ENCODE peak calls at places on chromosomes 2 and 18, in five cellular contexts. One of them, this sample, is unnamed.

GRCh38 chr2:117814417-117815264 is at the start of gene DDX18:
- DNase-seq in H7: peak
- DNase-seq in CD8-positive, alpha-beta T cell: peak
- DNase-seq in cardiac muscle cell: peak
- DNase-seq in fibroblast of pulmonary artery: peak
- DNase-seq in this sample: peak

GRCh38 chr2:136582631-136583205 is 182.6 kb upstream of the THSD7B start:
- DNase-seq in H7: peak
- DNase-seq in CD8-positive, alpha-beta T cell: no peak
- DNase-seq in cardiac muscle cell: peak
- DNase-seq in fibroblast of pulmonary artery: peak
- DNase-seq in this sample: no peak

GRCh38 chr2:191950132-191950885 is 103.4 kb upstream of the CAVIN2 start:
- DNase-seq in H7: no peak
- DNase-seq in CD8-positive, alpha-beta T cell: no peak
- DNase-seq in cardiac muscle cell: no peak
- DNase-seq in fibroblast of pulmonary artery: peak
- DNase-seq in this sample: no peak

GRCh38 chr2:5618271-5618670 is 73.9 kb upstream of the SOX11 start:
- DNase-seq in H7: no peak
- DNase-seq in CD8-positive, alpha-beta T cell: no peak
- DNase-seq in cardiac muscle cell: no peak
- DNase-seq in fibroblast of pulmonary artery: no peak
- DNase-seq in this sample: no peak

GRCh38 chr2:501130-501529 is 176.1 kb downstream of the TMEM18 start:
- DNase-seq in H7: peak
- DNase-seq in CD8-positive, alpha-beta T cell: no peak
- DNase-seq in cardiac muscle cell: no peak
- DNase-seq in fibroblast of pulmonary artery: no peak
- DNase-seq in this sample: no peak

GRCh38 chr2:134178109-134178877 is 75.6 kb upstream of the MGAT5 start:
- DNase-seq in H7: no peak
- DNase-seq in CD8-positive, alpha-beta T cell: no peak
- DNase-seq in cardiac muscle cell: no peak
- DNase-seq in fibroblast of pulmonary artery: peak
- DNase-seq in this sample: no peak

GRCh38 chr18:3985664-3986063 is 469.4 kb downstream of the DLGAP1 start:
- DNase-seq in H7: no peak
- DNase-seq in CD8-positive, alpha-beta T cell: no peak
- DNase-seq in cardiac muscle cell: no peak
- DNase-seq in fibroblast of pulmonary artery: peak
- DNase-seq in this sample: no peak

GRCh38 chr2:176139621-176140020 is 10.1 kb downstream of the HOXD8 start:
- DNase-seq in H7: peak
- DNase-seq in CD8-positive, alpha-beta T cell: no peak
- DNase-seq in cardiac muscle cell: no peak
- DNase-seq in fibroblast of pulmonary artery: no peak
- DNase-seq in this sample: no peak

GRCh38 chr2:32284321-32284720 is 6.6 kb downstream of the YIPF4 start:
- DNase-seq in H7: no peak
- DNase-seq in CD8-positive, alpha-beta T cell: no peak
- DNase-seq in cardiac muscle cell: no peak
- DNase-seq in fibroblast of pulmonary artery: peak
- DNase-seq in this sample: no peak

GRCh38 chr18:79518028-79518682 is 122.4 kb downstream of the NFATC1 start:
- DNase-seq in H7: peak
- DNase-seq in CD8-positive, alpha-beta T cell: no peak
- DNase-seq in cardiac muscle cell: no peak
- DNase-seq in fibroblast of pulmonary artery: no peak
- DNase-seq in this sample: no peak

GRCh38 chr18:79515944-79516351 is 120.2 kb downstream of the NFATC1 start:
- DNase-seq in H7: peak
- DNase-seq in CD8-positive, alpha-beta T cell: no peak
- DNase-seq in cardiac muscle cell: no peak
- DNase-seq in fibroblast of pulmonary artery: no peak
- DNase-seq in this sample: no peak

GRCh38 chr18:79517322-79517721 is 121.6 kb downstream of the NFATC1 start:
- DNase-seq in H7: peak
- DNase-seq in CD8-positive, alpha-beta T cell: no peak
- DNase-seq in cardiac muscle cell: no peak
- DNase-seq in fibroblast of pulmonary artery: no peak
- DNase-seq in this sample: no peak

GRCh38 chr18:79515331-79515730 is 119.6 kb downstream of the NFATC1 start:
- DNase-seq in H7: peak
- DNase-seq in CD8-positive, alpha-beta T cell: no peak
- DNase-seq in cardiac muscle cell: no peak
- DNase-seq in fibroblast of pulmonary artery: no peak
- DNase-seq in this sample: no peak

DNA sequence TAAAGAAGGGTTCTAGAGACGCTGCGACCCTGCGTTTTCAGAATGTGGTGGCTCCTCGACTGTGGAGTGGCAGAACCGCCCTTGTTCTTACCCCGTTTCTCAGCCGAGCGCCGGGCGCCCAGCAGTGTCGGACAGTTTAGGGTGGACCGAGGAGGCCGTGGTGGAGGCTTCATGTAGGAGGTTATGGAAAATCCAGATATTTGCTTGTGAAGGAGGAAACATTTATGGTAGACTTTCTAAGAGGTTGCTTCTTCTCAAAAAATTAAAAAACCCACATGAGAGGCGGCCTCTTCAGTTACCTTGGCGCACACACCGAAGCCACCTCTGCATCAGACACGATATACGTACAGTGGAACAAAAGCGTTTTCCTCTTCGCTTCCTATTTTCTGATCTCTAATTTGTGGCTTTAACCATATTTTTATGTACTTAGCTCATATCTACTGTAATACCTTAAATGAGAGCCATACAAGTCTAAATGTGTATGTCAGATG is 120.8 kb downstream of the NFATC1 start:
- DNase-seq in H7: peak
- DNase-seq in CD8-positive, alpha-beta T cell: no peak
- DNase-seq in cardiac muscle cell: no peak
- DNase-seq in fibroblast of pulmonary artery: no peak
- DNase-seq in this sample: no peak
- H3K4me3 ChIP-seq in H7: no peak
- H3K4me3 ChIP-seq in CD8-positive, alpha-beta T cell: peak
- H3K4me3 ChIP-seq in cardiac muscle cell: no peak
- H3K4me3 ChIP-seq in fibroblast of pulmonary artery: no peak
- H3K4me3 ChIP-seq in this sample: no peak

DNA sequence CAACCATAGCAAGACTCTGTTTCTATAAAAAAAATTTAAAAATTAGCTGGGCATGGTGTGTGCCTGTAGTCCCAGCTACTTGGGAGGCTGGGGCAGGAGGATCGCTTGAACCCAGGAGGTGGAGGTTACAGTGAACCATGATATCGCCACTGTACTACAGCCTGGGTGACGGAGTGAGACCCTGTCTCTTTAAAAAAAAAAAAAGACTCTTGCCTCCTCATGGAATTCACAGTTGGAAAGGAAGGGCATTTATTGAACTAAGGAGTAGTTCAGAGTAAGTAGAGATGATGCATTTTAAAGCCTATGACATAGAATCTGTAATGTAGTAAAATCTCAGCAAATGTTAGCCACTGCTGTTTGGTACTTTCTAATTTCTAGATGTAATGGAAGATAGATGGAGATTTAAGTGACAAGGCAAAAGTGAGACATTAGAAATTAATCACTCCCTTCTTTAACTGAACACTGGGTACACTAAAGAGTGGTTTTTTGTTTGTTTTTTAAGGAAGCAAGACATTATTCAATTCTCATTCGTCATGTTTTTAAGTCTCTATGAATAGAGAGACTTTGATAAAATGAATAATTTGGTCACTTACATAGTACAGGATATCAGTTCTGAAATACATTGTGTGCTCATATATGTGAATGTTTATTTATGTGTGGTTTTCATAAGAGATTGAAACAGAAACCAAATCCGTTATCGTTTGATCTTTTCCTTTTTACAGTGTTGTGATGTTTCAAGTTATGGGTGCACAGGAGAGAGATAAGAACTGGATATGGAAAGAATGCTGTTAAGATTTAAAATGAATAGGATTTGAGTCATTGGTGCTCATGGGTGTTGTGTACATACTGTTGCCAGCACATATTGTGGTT is 186.1 kb upstream of the STON1 start:
- DNase-seq in H7: no peak
- DNase-seq in CD8-positive, alpha-beta T cell: no peak
- DNase-seq in cardiac muscle cell: no peak
- DNase-seq in fibroblast of pulmonary artery: peak
- DNase-seq in this sample: peak
- H3K4me3 ChIP-seq in H7: no peak
- H3K4me3 ChIP-seq in CD8-positive, alpha-beta T cell: peak
- H3K4me3 ChIP-seq in cardiac muscle cell: no peak
- H3K4me3 ChIP-seq in fibroblast of pulmonary artery: peak
- H3K4me3 ChIP-seq in this sample: peak

GRCh38 chr2:45862843-45863242 is 211.4 kb downstream of the PRKCE start:
- DNase-seq in H7: no peak
- DNase-seq in CD8-positive, alpha-beta T cell: no peak
- DNase-seq in cardiac muscle cell: no peak
- DNase-seq in fibroblast of pulmonary artery: no peak
- DNase-seq in this sample: no peak

GRCh38 chr2:45857206-45857605 is 205.7 kb downstream of the PRKCE start:
- DNase-seq in H7: no peak
- DNase-seq in CD8-positive, alpha-beta T cell: no peak
- DNase-seq in cardiac muscle cell: no peak
- DNase-seq in fibroblast of pulmonary artery: no peak
- DNase-seq in this sample: no peak

GRCh38 chr2:45857848-45858520 is 206.5 kb downstream of the PRKCE start:
- DNase-seq in H7: no peak
- DNase-seq in CD8-positive, alpha-beta T cell: no peak
- DNase-seq in cardiac muscle cell: no peak
- DNase-seq in fibroblast of pulmonary artery: no peak
- DNase-seq in this sample: no peak

GRCh38 chr2:45859682-45860081 is 208.2 kb downstream of the PRKCE start:
- DNase-seq in H7: no peak
- DNase-seq in CD8-positive, alpha-beta T cell: no peak
- DNase-seq in cardiac muscle cell: no peak
- DNase-seq in fibroblast of pulmonary artery: no peak
- DNase-seq in this sample: no peak

GRCh38 chr2:45860136-45861106 is 208.9 kb downstream of the PRKCE start:
- DNase-seq in H7: no peak
- DNase-seq in CD8-positive, alpha-beta T cell: no peak
- DNase-seq in cardiac muscle cell: peak
- DNase-seq in fibroblast of pulmonary artery: peak
- DNase-seq in this sample: no peak
- H3K4me3 ChIP-seq in H7: no peak
- H3K4me3 ChIP-seq in CD8-positive, alpha-beta T cell: peak
- H3K4me3 ChIP-seq in cardiac muscle cell: no peak
- H3K4me3 ChIP-seq in fibroblast of pulmonary artery: peak
- H3K4me3 ChIP-seq in this sample: no peak

GRCh38 chr2:241563571-241563980 is 5.0 kb downstream of the BOK start:
- DNase-seq in H7: no peak
- DNase-seq in CD8-positive, alpha-beta T cell: no peak
- DNase-seq in cardiac muscle cell: no peak
- DNase-seq in fibroblast of pulmonary artery: no peak
- DNase-seq in this sample: no peak

GRCh38 chr2:241563031-241563507 is 4.5 kb downstream of the BOK start:
- DNase-seq in H7: peak
- DNase-seq in CD8-positive, alpha-beta T cell: no peak
- DNase-seq in cardiac muscle cell: no peak
- DNase-seq in fibroblast of pulmonary artery: no peak
- DNase-seq in this sample: no peak

GRCh38 chr2:241561811-241562210 is 3.3 kb downstream of the BOK start:
- DNase-seq in H7: peak
- DNase-seq in CD8-positive, alpha-beta T cell: no peak
- DNase-seq in cardiac muscle cell: no peak
- DNase-seq in fibroblast of pulmonary artery: peak
- DNase-seq in this sample: no peak

GRCh38 chr2:241560883-241561474 is 2.4 kb downstream of the BOK start:
- DNase-seq in H7: peak
- DNase-seq in CD8-positive, alpha-beta T cell: no peak
- DNase-seq in cardiac muscle cell: no peak
- DNase-seq in fibroblast of pulmonary artery: peak
- DNase-seq in this sample: no peak

GRCh38 chr2:241562269-241562891 is 3.8 kb downstream of the BOK start:
- DNase-seq in H7: peak
- DNase-seq in CD8-positive, alpha-beta T cell: no peak
- DNase-seq in cardiac muscle cell: no peak
- DNase-seq in fibroblast of pulmonary artery: no peak
- DNase-seq in this sample: no peak
- H3K4me3 ChIP-seq in H7: no peak
- H3K4me3 ChIP-seq in CD8-positive, alpha-beta T cell: no peak
- H3K4me3 ChIP-seq in cardiac muscle cell: no peak
- H3K4me3 ChIP-seq in fibroblast of pulmonary artery: no peak
- H3K4me3 ChIP-seq in this sample: no peak

GRCh38 chr18:74454279-74454741 is 2.8 kb downstream of the DIPK1C start:
- DNase-seq in H7: peak
- DNase-seq in CD8-positive, alpha-beta T cell: no peak
- DNase-seq in cardiac muscle cell: no peak
- DNase-seq in fibroblast of pulmonary artery: no peak
- DNase-seq in this sample: no peak

GRCh38 chr18:74457043-74457742 is at the start of gene DIPK1C:
- DNase-seq in H7: peak
- DNase-seq in CD8-positive, alpha-beta T cell: no peak
- DNase-seq in cardiac muscle cell: peak
- DNase-seq in fibroblast of pulmonary artery: no peak
- DNase-seq in this sample: no peak

GRCh38 chr18:74455386-74455785 is 1.7 kb downstream of the DIPK1C start:
- DNase-seq in H7: no peak
- DNase-seq in CD8-positive, alpha-beta T cell: no peak
- DNase-seq in cardiac muscle cell: no peak
- DNase-seq in fibroblast of pulmonary artery: no peak
- DNase-seq in this sample: no peak

GRCh38 chr18:74456409-74457042 is 582 bp downstream of the DIPK1C start:
- DNase-seq in H7: peak
- DNase-seq in CD8-positive, alpha-beta T cell: no peak
- DNase-seq in cardiac muscle cell: peak
- DNase-seq in fibroblast of pulmonary artery: no peak
- DNase-seq in this sample: no peak

GRCh38 chr18:74456017-74456408 is 1.1 kb downstream of the DIPK1C start:
- DNase-seq in H7: no peak
- DNase-seq in CD8-positive, alpha-beta T cell: no peak
- DNase-seq in cardiac muscle cell: no peak
- DNase-seq in fibroblast of pulmonary artery: no peak
- DNase-seq in this sample: no peak
- H3K4me3 ChIP-seq in H7: peak
- H3K4me3 ChIP-seq in CD8-positive, alpha-beta T cell: peak
- H3K4me3 ChIP-seq in cardiac muscle cell: peak
- H3K4me3 ChIP-seq in fibroblast of pulmonary artery: no peak
- H3K4me3 ChIP-seq in this sample: peak

DNA sequence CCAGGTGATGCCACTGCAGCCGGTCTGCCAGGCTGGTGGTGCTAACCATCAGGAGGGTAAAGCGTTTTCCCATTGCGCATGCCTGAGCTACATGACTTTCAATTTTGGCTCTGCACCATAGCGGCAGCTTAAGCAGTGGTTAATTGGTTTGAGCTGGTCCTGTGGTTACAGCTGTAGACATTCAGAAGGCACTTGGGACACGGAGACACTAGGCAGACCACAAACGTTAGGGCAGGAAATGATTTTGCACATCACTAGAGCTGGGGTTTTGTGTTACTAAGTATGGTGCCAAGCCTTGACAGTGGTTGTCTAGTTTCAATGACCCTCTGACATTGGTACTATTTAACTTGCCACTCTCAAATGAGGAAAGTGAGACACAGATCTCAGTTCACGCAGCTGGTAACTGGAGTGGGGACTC is 28.9 kb upstream of the CNOT11 start:
- DNase-seq in H7: no peak
- DNase-seq in CD8-positive, alpha-beta T cell: peak
- DNase-seq in cardiac muscle cell: no peak
- DNase-seq in fibroblast of pulmonary artery: no peak
- DNase-seq in this sample: no peak
- H3K4me3 ChIP-seq in H7: no peak
- H3K4me3 ChIP-seq in CD8-positive, alpha-beta T cell: no peak
- H3K4me3 ChIP-seq in cardiac muscle cell: no peak
- H3K4me3 ChIP-seq in fibroblast of pulmonary artery: no peak
- H3K4me3 ChIP-seq in this sample: no peak